ENCODE peak calls at places on chromosomes 7 and 10, in four cellular contexts. X, L, I and F are unnamed samples.
A peak's percentile ranks its signal among the peaks of the same experiment; 100 is the strongest.

GRCh38 chr7:124423863-124424262 is 341.7 kb downstream of the GPR37 start:
- DNase-seq in X (no peak), L (no peak), I (no peak), F (no peak)

GRCh38 chr7:22726849-22727792 is at the start of gene IL6:
- DNase-seq in X (peak; percentile 14), L (peak; percentile 97), I (peak; percentile 81), F (no peak)

GRCh38 chr10:32958992-32959703 is 1.1 kb upstream of the ITGB1 start:
- DNase-seq in X (no peak), L (no peak), I (no peak), F (no peak)

GRCh38 chr10:31940839-31941653 is 12.4 kb upstream of the ARHGAP12 start:
- DNase-seq in X (peak; percentile 28), L (peak; percentile 99), I (peak; percentile 98), F (no peak)

GRCh38 chr10:33900591-33900990 is 566.1 kb upstream of the NRP1 start:
- DNase-seq in X (no peak), L (no peak), I (no peak), F (no peak)

GRCh38 chr7:69564454-69565417 is 33.5 kb upstream of the AUTS2 start:
- DNase-seq in X (peak; percentile 4), L (no peak), I (no peak), F (no peak)

GRCh38 chr10:116274141-116274861 is 1.3 kb upstream of the GFRA1 start:
- DNase-seq in X (no peak), L (no peak), I (no peak), F (no peak)

GRCh38 chr7:133330085-133330484 is 77.2 kb downstream of the EXOC4 start:
- DNase-seq in X (no peak), L (no peak), I (no peak), F (no peak)

GRCh38 chr10:83603708-83604107 is 535.6 kb upstream of the GHITM start:
- DNase-seq in X (no peak), L (no peak), I (peak; percentile 9), F (no peak)

GRCh38 chr10:6924166-6924565 is 344.1 kb upstream of the PRKCQ start:
- DNase-seq in X (no peak), L (peak; percentile 6), I (peak; percentile 78), F (no peak)

GRCh38 chr7:111986601-111987000 is 219.6 kb downstream of the DOCK4 start:
- DNase-seq in X (no peak), L (no peak), I (no peak), F (no peak)

GRCh38 chr10:91032614-91033248 is 111.8 kb upstream of the ANKRD1 start:
- DNase-seq in X (no peak), L (no peak), I (peak; percentile 4), F (no peak)

GRCh38 chr10:94315975-94316464 is 46.7 kb downstream of the NOC3L start:
- DNase-seq in X (no peak), L (no peak), I (no peak), F (no peak)

GRCh38 chr10:102314801-102315200 is 69.5 kb downstream of the GBF1 start:
- DNase-seq in X (no peak), L (no peak), I (no peak), F (no peak)

GRCh38 chr7:122311280-122311679 is 6.7 kb upstream of the FEZF1 start:
- DNase-seq in X (no peak), L (no peak), I (no peak), F (no peak)

GRCh38 chr7:85033263-85033662 is 153.6 kb downstream of the SEMA3D start:
- DNase-seq in X (no peak), L (no peak), I (no peak), F (no peak)

GRCh38 chr10:93462881-93463280 is 19.3 kb downstream of the MYOF start:
- DNase-seq in X (no peak), L (peak; percentile 65), I (peak; percentile 54), F (no peak)

GRCh38 chr10:130631139-130631864 is 495.1 kb downstream of the GLRX3 start:
- DNase-seq in X (no peak), L (no peak), I (no peak), F (no peak)

GRCh38 chr7:101814081-101814995 is 3.1 kb upstream of the CUX1 start:
- DNase-seq in X (peak; percentile 34), L (peak; percentile 68), I (peak; percentile 57), F (peak; percentile 42)

GRCh38 chr7:25455649-25456251 is 227.5 kb upstream of the NPVF start:
- DNase-seq in X (no peak), L (no peak), I (no peak), F (no peak)

GRCh38 chr10:11328264-11329054 is 283.0 kb downstream of the USP6NL start:
- DNase-seq in X (no peak), L (no peak), I (peak; percentile 62), F (no peak)

GRCh38 chr10:25026463-25026862 is 10.1 kb downstream of the THNSL1 start:
- DNase-seq in X (no peak), L (peak; percentile 22), I (peak; percentile 46), F (no peak)

GRCh38 chr7:25180946-25181345 is 47.3 kb downstream of the NPVF start:
- DNase-seq in X (no peak), L (no peak), I (no peak), F (no peak)